ENCODE peak calls at places on chromosomes 13 and 19, in ten cellular contexts. Y is uterus; W is NCI-H1105 treated with DMSO at 0.1 percent for 48 hours; J is MCF 10A; K is thoracic aorta; V is WERI-Rb-1; O is NCI-H2081; N is left cardiac atrium; H is astrocyte; S is activated CD8-positive, alpha-beta memory T cell treated with anti-CD3 and anti-CD28 coated beads for 1 hour. E is an unnamed sample.
A peak's percentile ranks its signal among the peaks of the same experiment; 100 is the strongest.

GRCh38 chr19:48249502-48250014 is 6.2 kb downstream of the CARD8 start:
- DNase-seq in K (no peak), Y (no peak), J (no peak), N (peak; percentile 67), S (peak; percentile 31), W (no peak), O (no peak), H (no peak), V (no peak), E (no peak)

GRCh38 chr13:99802416-99802815 is 169.2 kb downstream of the ZIC5 start:
- DNase-seq in W (no peak), O (no peak), S (no peak), K (no peak), J (no peak), V (no peak), N (no peak), Y (no peak), H (no peak), E (no peak)

GRCh38 chr19:7527516-7528191 is 5.2 kb downstream of the MCOLN1 start:
- DNase-seq in H (no peak), W (no peak), K (no peak), V (no peak), J (no peak), N (no peak), S (no peak), Y (no peak), O (no peak), E (no peak)

GRCh38 chr13:102846261-102847015 is 606 bp downstream of the ERCC5 start:
- DNase-seq in O (no peak), Y (peak; percentile 19), H (peak; percentile 18), K (no peak), N (peak; percentile 50), S (no peak), J (peak; percentile 52), W (peak; percentile 47), V (peak; percentile 54), E (no peak)

GRCh38 chr13:101449971-101450748 is 2.3 kb upstream of the ITGBL1 start:
- DNase-seq in V (no peak), Y (no peak), N (no peak), W (no peak), H (peak; percentile 95), J (peak; percentile 95), K (no peak), O (no peak), S (no peak), E (no peak)

GRCh38 chr13:98930014-98930625 is 47.7 kb downstream of the DOCK9 start:
- DNase-seq in J (no peak), O (no peak), H (no peak), K (no peak), V (no peak), N (no peak), S (no peak), Y (no peak), W (no peak), E (no peak)

GRCh38 chr19:31516756-31517155 is 167.5 kb upstream of the TSHZ3 start:
- DNase-seq in H (no peak), Y (no peak), O (no peak), J (no peak), K (no peak), V (no peak), N (no peak), W (no peak), S (no peak), E (no peak)

GRCh38 chr19:47284324-47284899 is 9.7 kb downstream of the INAFM1 start:
- DNase-seq in Y (no peak), V (peak; percentile 30), H (peak; percentile 11), S (no peak), O (peak; percentile 50), J (peak; percentile 68), W (peak; percentile 59), K (no peak), N (no peak), E (no peak)